ENCODE peak calls at places on chromosome 20, in five cellular contexts. A is ACHN, T is NCI-H146, D is T-helper 2 cell, B is psoas muscle. R is an unnamed sample.

GRCh38 chr20:64106981-64107735 is at the start of gene NPBWR2:
- DNase-seq in B (peak), T (no peak), A (no peak), D (no peak), R (no peak)

GRCh38 chr20:44010162-44010704 is 95.6 kb downstream of the TOX2 start:
- DNase-seq in A (no peak), B (no peak), T (no peak), D (no peak), R (no peak)

GRCh38 chr20:60009318-60009717 is 51.1 kb downstream of the CDH26 start:
- DNase-seq in B (no peak), T (no peak), D (no peak), A (no peak), R (no peak)

GRCh38 chr20:5000263-5001173 is 792 bp downstream of the SLC23A2 start:
- DNase-seq in A (no peak), D (peak), B (peak), T (peak), R (no peak)

GRCh38 chr20:23358563-23358906 is 3.4 kb upstream of the GZF1 start:
- DNase-seq in A (no peak), B (no peak), D (no peak), T (no peak), R (no peak)

GRCh38 chr20:19620471-19620870 is 137.6 kb upstream of the RIN2 start:
- DNase-seq in A (no peak), T (peak), D (no peak), B (no peak), R (no peak)

GRCh38 chr20:37770908-37771307 is 77.1 kb downstream of the CTNNBL1 start:
- DNase-seq in T (no peak), B (no peak), D (no peak), A (no peak), R (no peak)

GRCh38 chr20:50862546-50862945 is 67.7 kb downstream of the BCAS4 start:
- DNase-seq in T (no peak), B (no peak), D (no peak), A (no peak), R (no peak)

GRCh38 chr20:25227317-25227831 is 20.5 kb upstream of the PYGB start:
- DNase-seq in B (no peak), A (peak), D (no peak), T (no peak), R (peak)

GRCh38 chr20:44026932-44027685 is 112.5 kb downstream of the TOX2 start:
- DNase-seq in T (no peak), A (no peak), B (no peak), D (no peak), R (no peak)

GRCh38 chr20:61050491-61050890 is 201.6 kb upstream of the CDH4 start:
- DNase-seq in B (no peak), T (no peak), A (no peak), D (no peak), R (no peak)

GRCh38 chr20:63132131-63132714 is 83.7 kb downstream of the YTHDF1 start:
- DNase-seq in T (no peak), A (no peak), B (no peak), D (no peak), R (no peak)

GRCh38 chr20:43066061-43066575 is 123.6 kb downstream of the PTPRT start:
- DNase-seq in D (no peak), T (no peak), B (no peak), A (no peak), R (no peak)

GRCh38 chr20:6074145-6074561 is 20.3 kb upstream of the LRRN4 start:
- DNase-seq in T (peak), B (no peak), D (no peak), A (peak), R (peak)

GRCh38 chr20:15045246-15045645 is 707.8 kb upstream of the FLRT3 start:
- DNase-seq in T (no peak), B (peak), A (no peak), D (no peak), R (peak)

GRCh38 chr20:63092660-63093215 is 86.0 kb upstream of the BHLHE23 start:
- DNase-seq in A (no peak), D (no peak), T (no peak), B (no peak), R (no peak)

GRCh38 chr20:61353261-61353995 is 101.4 kb downstream of the CDH4 start:
- DNase-seq in D (no peak), T (no peak), A (no peak), B (no peak), R (peak)

GRCh38 chr20:49750611-49751396 is 37.1 kb upstream of the B4GALT5 start:
- DNase-seq in T (peak), D (no peak), A (no peak), B (peak), R (no peak)

GRCh38 chr20:40945754-40946451 is 82.7 kb upstream of the TOP1 start:
- DNase-seq in B (peak), D (no peak), A (peak), T (peak), R (peak)

GRCh38 chr20:49713779-49714712 is at the start of gene B4GALT5:
- DNase-seq in B (peak), A (peak), T (peak), D (peak), R (peak)

GRCh38 chr20:42366626-42367025 is 748.4 kb upstream of the CHD6 start:
- DNase-seq in T (no peak), A (peak), D (no peak), B (no peak), R (no peak)